ENCODE peak calls at places on chromosomes 2 and 18, in nine cellular contexts. Z is A549, H is body of pancreas, E is esophagus muscularis mucosa, K is esophagus squamous epithelium, F is ovary, B is IMR-90, W is transverse colon, L is Peyer's patch. R is an unnamed sample.

GRCh38 chr2:55111570-55112228 is 61.4 kb upstream of the RTN4 start:
- DNase-seq in Z (peak; percentile 44), H (peak; percentile 77), E (no peak), K (no peak), F (peak; percentile 54), B (peak; percentile 96), W (peak; percentile 54), L (no peak), R (peak; percentile 93)

GRCh38 chr2:235669983-235670962 is 176.4 kb downstream of the AGAP1 start:
- DNase-seq in Z (peak; percentile 33), H (peak; percentile 43), E (no peak), K (no peak), F (peak; percentile 72), B (peak; percentile 81), W (peak; percentile 70), L (no peak), R (peak; percentile 68)

GRCh38 chr18:35680139-35680551 is 98.6 kb downstream of the GALNT1 start:
- DNase-seq in Z (no peak), H (no peak), E (no peak), K (no peak), F (no peak), B (no peak), W (no peak), L (no peak), R (no peak)

GRCh38 chr2:119481501-119482455 is 42.5 kb downstream of the SCTR start:
- DNase-seq in Z (no peak), H (peak; percentile 44), E (peak; percentile 84), K (no peak), F (no peak), B (no peak), W (no peak), L (no peak), R (no peak)

GRCh38 chr2:233303252-233303651 is 4.4 kb upstream of the SAG start:
- DNase-seq in Z (no peak), H (no peak), E (no peak), K (no peak), F (no peak), B (no peak), W (no peak), L (no peak), R (no peak)

GRCh38 chr2:26942543-26943295 is 27.7 kb upstream of the MAPRE3 start:
- DNase-seq in Z (peak; percentile 87), H (peak; percentile 63), E (no peak), K (no peak), F (no peak), B (peak; percentile 48), W (peak; percentile 66), L (peak; percentile 46), R (peak; percentile 80)

GRCh38 chr2:192741889-192742288 is 547.2 kb upstream of the TMEFF2 start:
- DNase-seq in Z (no peak), H (no peak), E (no peak), K (no peak), F (no peak), B (no peak), W (no peak), L (no peak), R (no peak)

GRCh38 chr2:14408695-14409094 is 223.8 kb upstream of the LRATD1 start:
- DNase-seq in Z (no peak), H (no peak), E (no peak), K (no peak), F (no peak), B (no peak), W (no peak), L (no peak), R (no peak)

GRCh38 chr2:172578054-172578453 is 22.2 kb downstream of the PDK1 start:
- DNase-seq in Z (no peak), H (no peak), E (no peak), K (no peak), F (no peak), B (peak; percentile 21), W (no peak), L (no peak), R (no peak)

GRCh38 chr2:147910990-147911473 is 66.2 kb downstream of the ACVR2A start:
- DNase-seq in Z (no peak), H (peak; percentile 47), E (no peak), K (no peak), F (peak; percentile 16), B (peak; percentile 77), W (no peak), L (no peak), R (peak; percentile 23)

GRCh38 chr2:158994920-158995676 is 26.7 kb downstream of the TANC1 start:
- DNase-seq in Z (no peak), H (no peak), E (no peak), K (no peak), F (no peak), B (no peak), W (no peak), L (no peak), R (no peak)

GRCh38 chr18:7363338-7363737 is 132.4 kb downstream of the LRRC30 start:
- DNase-seq in Z (no peak), H (no peak), E (no peak), K (no peak), F (no peak), B (no peak), W (no peak), L (no peak), R (no peak)

GRCh38 chr2:232420463-232421188 is 14.0 kb downstream of the ALPG start:
- DNase-seq in Z (peak; percentile 25), H (peak; percentile 58), E (no peak), K (no peak), F (no peak), B (no peak), W (peak; percentile 47), L (no peak), R (peak; percentile 14)

GRCh38 chr2:25257032-25257455 is 84.7 kb downstream of the DNMT3A start:
- DNase-seq in Z (no peak), H (peak; percentile 42), E (no peak), K (no peak), F (no peak), B (peak; percentile 85), W (no peak), L (no peak), R (peak; percentile 61)

GRCh38 chr2:177221970-177222369 is 9.4 kb downstream of the HNRNPA3 start:
- DNase-seq in Z (no peak), H (no peak), E (no peak), K (no peak), F (no peak), B (no peak), W (no peak), L (no peak), R (no peak)

GRCh38 chr2:177231270-177231669 is 18.7 kb downstream of the HNRNPA3 start:
- DNase-seq in Z (no peak), H (no peak), E (no peak), K (no peak), F (no peak), B (no peak), W (no peak), L (no peak), R (no peak)

GRCh38 chr2:177229448-177230242 is 17.1 kb downstream of the HNRNPA3 start:
- DNase-seq in Z (no peak), H (no peak), E (no peak), K (no peak), F (no peak), B (no peak), W (no peak), L (no peak), R (no peak)

GRCh38 chr2:177221534-177221933 is 8.9 kb downstream of the HNRNPA3 start:
- DNase-seq in Z (no peak), H (no peak), E (no peak), K (no peak), F (no peak), B (no peak), W (no peak), L (no peak), R (no peak)

DNA sequence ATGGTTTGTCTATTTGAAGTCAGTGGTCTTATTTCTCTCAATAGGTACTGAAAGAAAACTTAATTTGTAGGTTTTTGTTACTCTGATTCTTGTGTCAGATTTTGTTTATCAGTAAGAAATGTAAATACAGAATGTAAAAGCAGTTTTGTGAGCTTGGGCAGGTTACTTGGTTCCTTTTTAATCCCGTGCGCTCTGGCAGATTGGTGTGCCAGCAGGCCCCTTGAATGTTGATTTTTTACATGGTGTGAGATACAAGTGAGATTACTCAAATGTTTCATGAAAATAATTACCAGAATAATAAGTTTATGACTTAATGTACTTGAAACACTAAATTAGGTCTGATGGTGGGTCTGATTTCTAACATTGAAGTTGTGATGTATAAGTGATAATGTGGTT is 13.4 kb downstream of the HNRNPA3 start:
- DNase-seq in Z (no peak), H (no peak), E (no peak), K (no peak), F (no peak), B (no peak), W (no peak), L (no peak), R (no peak)
- TF ChIP-seq POLR2A in Z (no peak), H (no peak), E (no peak), K (no peak), F (no peak), B (no peak), W (no peak), L (no peak), R (no peak)

GRCh38 chr2:85433511-85434089 is 15.1 kb downstream of the SH2D6 start:
- DNase-seq in Z (no peak), H (peak; percentile 82), E (peak; percentile 94), K (no peak), F (peak; percentile 89), B (peak; percentile 96), W (peak; percentile 79), L (no peak), R (peak; percentile 70)
- H3K27ac ChIP-seq in Z (peak overlapping the region; percentile 91), H (peak overlapping the region; percentile 45), E (peak overlapping the region; percentile 99), K (peak overlapping the region; percentile 94), F (peak overlapping the region; percentile 44), B (peak overlapping the region; percentile 12), W (peak overlapping the region; percentile 69), L (no peak overlapping the region), R (peak overlapping the region; percentile 26)

GRCh38 chr18:46104128-46104911 is at the start of gene HAUS1:
- DNase-seq in Z (peak; percentile 79), H (peak; percentile 91), E (peak; percentile 97), K (peak; percentile 46), F (peak; percentile 93), B (peak; percentile 64), W (peak; percentile 95), L (peak; percentile 89), R (peak; percentile 93)
- TF ChIP-seq POLR2A in Z (peak; percentile 66), H (peak; percentile 86), E (no peak), K (no peak), F (peak; percentile 45), B (no peak), W (peak; percentile 77), L (peak; percentile 58), R (no peak)

GRCh38 chr2:197804049-197804757 is at the start of gene PLCL1:
- DNase-seq in Z (peak; percentile 69), H (peak; percentile 94), E (peak; percentile 97), K (peak; percentile 41), F (peak; percentile 91), B (peak; percentile 87), W (peak; percentile 90), L (peak; percentile 77), R (peak; percentile 93)

GRCh38 chr2:197800091-197800490 is 4.3 kb upstream of the PLCL1 start:
- DNase-seq in Z (no peak), H (no peak), E (no peak), K (no peak), F (no peak), B (no peak), W (no peak), L (no peak), R (no peak)

GRCh38 chr2:197804758-197805597 is 585 bp downstream of the PLCL1 start:
- DNase-seq in Z (no peak), H (peak; percentile 5), E (no peak), K (no peak), F (peak; percentile 49), B (peak; percentile 6), W (no peak), L (peak; percentile 29), R (peak; percentile 35)

GRCh38 chr2:197805598-197806316 is 1.4 kb downstream of the PLCL1 start:
- DNase-seq in Z (no peak), H (no peak), E (no peak), K (no peak), F (no peak), B (no peak), W (no peak), L (no peak), R (no peak)

GRCh38 chr2:197803033-197803444 is 1.4 kb upstream of the PLCL1 start:
- DNase-seq in Z (peak; percentile 30), H (peak; percentile 38), E (no peak), K (no peak), F (no peak), B (peak; percentile 63), W (no peak), L (no peak), R (peak; percentile 44)
- H3K27ac ChIP-seq in Z (no peak overlapping the region), H (no peak overlapping the region), E (peak overlapping the region; percentile 91), K (no peak overlapping the region), F (no peak overlapping the region), B (no peak overlapping the region), W (no peak overlapping the region), L (no peak overlapping the region), R (no peak overlapping the region)

R was measured in adrenal gland.